ENCODE peak calls at places on chromosomes 3 and 15, in eight cellular contexts. W is small intestine; F is M059J; Z is endothelial cell; I is activated naive CD4-positive, alpha-beta T cell treated with anti-CD3 and anti-CD28 coated beads, Interleukin-2, amount 50 U/mL, for 72 hours; B is occipital lobe; O is cardiac muscle cell; M is NCI-H1105 treated with DMSO at 0.1 percent for 48 hours. D is an unnamed sample.
A peak's percentile ranks its signal among the peaks of the same experiment; 100 is the strongest.

GRCh38 chr3:193869221-193870201 is 266.4 kb upstream of the HES1 start:
- DNase-seq in W (peak; percentile 58), F (peak; percentile 82), Z (peak; percentile 44), I (peak; percentile 71), B (no peak), O (no peak), M (no peak), D (peak; percentile 76)

GRCh38 chr15:77419050-77419835 is 661 bp downstream of the PEAK1 start:
- DNase-seq in W (peak; percentile 28), F (peak; percentile 32), Z (peak; percentile 35), I (peak; percentile 64), B (peak; percentile 32), O (peak; percentile 66), M (no peak), D (peak; percentile 18)

GRCh38 chr3:135982922-135983581 is 17.5 kb downstream of the PPP2R3A start:
- DNase-seq in W (no peak), F (peak; percentile 74), Z (no peak), I (no peak), B (no peak), O (no peak), M (no peak), D (peak; percentile 77)

GRCh38 chr3:78096488-78097255 is 1056.8 kb downstream of the ROBO2 start:
- DNase-seq in W (no peak), F (peak; percentile 31), Z (no peak), I (no peak), B (no peak), O (no peak), M (no peak), D (no peak)

GRCh38 chr3:148036331-148036881 is 627.2 kb downstream of the ZIC1 start:
- DNase-seq in W (no peak), F (peak; percentile 74), Z (no peak), I (no peak), B (no peak), O (no peak), M (no peak), D (no peak)

GRCh38 chr15:65377105-65377975 is 462 bp downstream of the IGDCC3 start:
- DNase-seq in W (no peak), F (peak; percentile 28), Z (peak; percentile 59), I (no peak), B (no peak), O (peak; percentile 76), M (peak; percentile 36), D (peak; percentile 26)

GRCh38 chr15:43095243-43095642 is 10.6 kb downstream of the UBR1 start:
- DNase-seq in W (no peak), F (peak; percentile 23), Z (no peak), I (no peak), B (no peak), O (no peak), M (no peak), D (no peak)

GRCh38 chr15:57752426-57752825 is 45.9 kb downstream of the POLR2M start:
- DNase-seq in W (no peak), F (no peak), Z (no peak), I (no peak), B (no peak), O (peak; percentile 18), M (no peak), D (no peak)

GRCh38 chr3:23874359-23875120 is 42.2 kb downstream of the NKIRAS1 start:
- DNase-seq in W (no peak), F (no peak), Z (no peak), I (no peak), B (no peak), O (no peak), M (no peak), D (peak; percentile 74)

GRCh38 chr3:154126651-154127050 is 5.5 kb downstream of the ARHGEF26 start:
- DNase-seq in W (no peak), F (no peak), Z (no peak), I (no peak), B (no peak), O (no peak), M (no peak), D (peak; percentile 53)

GRCh38 chr15:90414408-90415028 is 26.5 kb downstream of the IQGAP1 start:
- DNase-seq in W (no peak), F (no peak), Z (no peak), I (no peak), B (no peak), O (no peak), M (no peak), D (peak; percentile 91)

GRCh38 chr3:34056951-34057390 is 258.5 kb downstream of the PDCD6IP start:
- DNase-seq in W (no peak), F (peak; percentile 9), Z (no peak), I (no peak), B (no peak), O (no peak), M (no peak), D (peak; percentile 6)

GRCh38 chr3:170346481-170347125 is 10.9 kb upstream of the SKIL start:
- DNase-seq in W (no peak), F (peak; percentile 93), Z (no peak), I (no peak), B (no peak), O (no peak), M (no peak), D (peak; percentile 81)

GRCh38 chr15:38205502-38206235 is 47.0 kb upstream of the SPRED1 start:
- DNase-seq in W (peak; percentile 60), F (no peak), Z (no peak), I (no peak), B (no peak), O (no peak), M (no peak), D (peak; percentile 19)

GRCh38 chr3:128318275-128318920 is 148.3 kb downstream of the DNAJB8 start:
- DNase-seq in W (no peak), F (no peak), Z (no peak), I (no peak), B (no peak), O (no peak), M (no peak), D (no peak)

GRCh38 chr3:44065741-44066140 is 175.9 kb upstream of the TOPAZ1 start:
- DNase-seq in W (no peak), F (peak; percentile 24), Z (no peak), I (no peak), B (no peak), O (peak; percentile 40), M (peak; percentile 59), D (no peak)

GRCh38 chr15:31887246-31887645 is 143.1 kb upstream of the CHRNA7 start:
- DNase-seq in W (no peak), F (no peak), Z (peak; percentile 17), I (no peak), B (no peak), O (peak; percentile 11), M (no peak), D (no peak)

GRCh38 chr3:42697326-42698051 is 5.1 kb downstream of the HHATL start:
- DNase-seq in W (no peak), F (no peak), Z (no peak), I (no peak), B (no peak), O (no peak), M (no peak), D (no peak)

GRCh38 chr3:107347717-107348116 is 29.5 kb upstream of the CCDC54 start:
- DNase-seq in W (peak; percentile 69), F (no peak), Z (no peak), I (no peak), B (no peak), O (no peak), M (no peak), D (no peak)

GRCh38 chr15:57662802-57663201 is 43.7 kb upstream of the POLR2M start:
- DNase-seq in W (no peak), F (no peak), Z (no peak), I (no peak), B (no peak), O (peak; percentile 24), M (no peak), D (no peak)

GRCh38 chr15:48089664-48090063 is 31.1 kb upstream of the SLC24A5 start:
- DNase-seq in W (no peak), F (no peak), Z (no peak), I (no peak), B (no peak), O (no peak), M (no peak), D (no peak)

GRCh38 chr3:111691293-111691909 is 96.3 kb upstream of the ZBED2 start:
- DNase-seq in W (peak; percentile 54), F (peak; percentile 73), Z (no peak), I (no peak), B (no peak), O (peak; percentile 51), M (peak; percentile 32), D (peak; percentile 69)

GRCh38 chr15:100154338-100154737 is 187.4 kb downstream of the ADAMTS17 start:
- DNase-seq in W (no peak), F (no peak), Z (no peak), I (no peak), B (no peak), O (no peak), M (no peak), D (no peak)

GRCh38 chr3:116390318-116390717 is 55.0 kb downstream of the LSAMP start:
- DNase-seq in W (no peak), F (no peak), Z (no peak), I (no peak), B (no peak), O (no peak), M (no peak), D (no peak)

GRCh38 chr15:70248116-70249025 is 150.7 kb upstream of the TLE3 start:
- DNase-seq in W (no peak), F (no peak), Z (peak; percentile 26), I (no peak), B (no peak), O (peak; percentile 45), M (peak; percentile 26), D (no peak)